ENCODE peak calls at places on chromosome 22, in nine cellular contexts. K is brain microvascular endothelial cell, Z is IMR-90, L is cardiac fibroblast, I is right lobe of liver, S is epithelial cell of esophagus, G is cardiac muscle cell, D is tibial artery, X is fibroblast of villous mesenchyme. O is an unnamed sample.

GRCh38 chr22:38257170-38257569 is 15.6 kb downstream of the TMEM184B start:
- DNase-seq in K (no peak), Z (peak; percentile 81), L (peak; percentile 85), I (no peak), S (no peak), G (no peak), D (no peak), X (peak; percentile 85), O (no peak)

GRCh38 chr22:36486619-36487384 is 5.4 kb upstream of the TXN2 start:
- DNase-seq in K (peak; percentile 57), Z (peak; percentile 68), L (peak; percentile 81), I (no peak), S (peak; percentile 63), G (peak; percentile 63), D (no peak), X (peak; percentile 74), O (no peak)

GRCh38 chr22:49021926-49022815 is 805.5 kb downstream of the BRD1 start:
- DNase-seq in K (no peak), Z (no peak), L (no peak), I (peak; percentile 36), S (no peak), G (no peak), D (peak; percentile 1), X (no peak), O (no peak)

GRCh38 chr22:47808236-47808845 is 1045.9 kb downstream of the TBC1D22A start:
- DNase-seq in K (no peak), Z (no peak), L (no peak), I (no peak), S (no peak), G (no peak), D (no peak), X (no peak), O (no peak)

GRCh38 chr22:46148885-46149492 is 1.3 kb upstream of the PPARA start:
- DNase-seq in K (no peak), Z (no peak), L (no peak), I (peak; percentile 53), S (no peak), G (no peak), D (no peak), X (no peak), O (no peak)

GRCh38 chr22:48391171-48391711 is 1436.4 kb downstream of the BRD1 start:
- DNase-seq in K (no peak), Z (no peak), L (no peak), I (no peak), S (no peak), G (no peak), D (no peak), X (no peak), O (no peak)

GRCh38 chr22:18954333-18954732 is 18.2 kb upstream of the PRODH start:
- DNase-seq in K (peak; percentile 24), Z (peak; percentile 25), L (peak; percentile 54), I (peak; percentile 78), S (peak; percentile 49), G (peak; percentile 79), D (peak; percentile 64), X (peak; percentile 40), O (no peak)

GRCh38 chr22:40004836-40005235 is 10.1 kb downstream of the FAM83F start:
- DNase-seq in K (no peak), Z (no peak), L (no peak), I (no peak), S (no peak), G (no peak), D (no peak), X (no peak), O (no peak)

GRCh38 chr22:40531951-40532900 is 104.3 kb downstream of the MRTFA start:
- DNase-seq in K (no peak), Z (no peak), L (no peak), I (no peak), S (no peak), G (no peak), D (no peak), X (no peak), O (no peak)

GRCh38 chr22:39300198-39300830 is 19.1 kb downstream of the RPL3 start:
- DNase-seq in K (no peak), Z (no peak), L (peak; percentile 22), I (no peak), S (no peak), G (peak; percentile 32), D (peak; percentile 72), X (no peak), O (no peak)

GRCh38 chr22:46094676-46095075 is 55.6 kb upstream of the PPARA start:
- DNase-seq in K (no peak), Z (no peak), L (no peak), I (no peak), S (no peak), G (no peak), D (no peak), X (no peak), O (no peak)

GRCh38 chr22:42909363-42910058 is 52.4 kb upstream of the ARFGAP3 start:
- DNase-seq in K (no peak), Z (no peak), L (no peak), I (peak; percentile 16), S (no peak), G (no peak), D (no peak), X (no peak), O (no peak)

GRCh38 chr22:40076702-40077645 is 82.2 kb downstream of the FAM83F start:
- DNase-seq in K (no peak), Z (peak; percentile 43), L (peak; percentile 8), I (no peak), S (peak; percentile 37), G (peak; percentile 14), D (no peak), X (peak; percentile 19), O (no peak)

GRCh38 chr22:38083931-38084631 is at the start of gene SLC16A8:
- DNase-seq in K (no peak), Z (no peak), L (no peak), I (peak; percentile 46), S (no peak), G (no peak), D (no peak), X (no peak), O (no peak)

GRCh38 chr22:22342697-22343602 is 98.4 kb downstream of the VPREB1 start:
- DNase-seq in K (no peak), Z (no peak), L (peak; percentile 29), I (peak; percentile 69), S (peak; percentile 94), G (peak; percentile 14), D (no peak), X (peak; percentile 13), O (peak; percentile 50)

GRCh38 chr22:27881404-27881803 is 37.7 kb downstream of the PITPNB start:
- DNase-seq in K (no peak), Z (peak; percentile 62), L (peak; percentile 23), I (no peak), S (no peak), G (no peak), D (peak; percentile 32), X (peak; percentile 73), O (no peak)

GRCh38 chr22:35380537-35381423 is at the start of gene HMOX1:
- DNase-seq in K (peak; percentile 70), Z (peak; percentile 85), L (peak; percentile 91), I (peak; percentile 97), S (peak; percentile 85), G (peak; percentile 91), D (peak; percentile 96), X (peak; percentile 95), O (peak; percentile 32)
- TF ChIP-seq CTCF in K (peak; percentile 13), Z (peak; percentile 42), L (no peak), I (peak; percentile 17), S (no peak), G (peak; percentile 22), D (no peak), X (no peak), O (no peak)

GRCh38 chr22:41725510-41726110 is 26.3 kb downstream of the MEI1 start:
- DNase-seq in K (peak; percentile 1), Z (peak; percentile 12), L (no peak), I (no peak), S (peak; percentile 15), G (no peak), D (no peak), X (no peak), O (no peak)
- H3K4me3 ChIP-seq in K (no peak overlapping the region), Z (no peak overlapping the region), L (no peak overlapping the region), I (no peak overlapping the region), S (no peak overlapping the region), G (no peak overlapping the region), D (no peak overlapping the region), X (no peak overlapping the region), O (no peak overlapping the region)

GRCh38 chr22:17891427-17892167 is 117.3 kb upstream of the BID start:
- DNase-seq in K (no peak), Z (no peak), L (no peak), I (peak; percentile 78), S (no peak), G (peak; percentile 67), D (no peak), X (no peak), O (no peak)
- TF ChIP-seq CTCF in K (peak; percentile 62), Z (peak; percentile 1), L (peak; percentile 47), I (peak; percentile 82), S (peak; percentile 57), G (peak; percentile 18), D (peak; percentile 30), X (peak; percentile 27), O (peak; percentile 51)

DNA sequence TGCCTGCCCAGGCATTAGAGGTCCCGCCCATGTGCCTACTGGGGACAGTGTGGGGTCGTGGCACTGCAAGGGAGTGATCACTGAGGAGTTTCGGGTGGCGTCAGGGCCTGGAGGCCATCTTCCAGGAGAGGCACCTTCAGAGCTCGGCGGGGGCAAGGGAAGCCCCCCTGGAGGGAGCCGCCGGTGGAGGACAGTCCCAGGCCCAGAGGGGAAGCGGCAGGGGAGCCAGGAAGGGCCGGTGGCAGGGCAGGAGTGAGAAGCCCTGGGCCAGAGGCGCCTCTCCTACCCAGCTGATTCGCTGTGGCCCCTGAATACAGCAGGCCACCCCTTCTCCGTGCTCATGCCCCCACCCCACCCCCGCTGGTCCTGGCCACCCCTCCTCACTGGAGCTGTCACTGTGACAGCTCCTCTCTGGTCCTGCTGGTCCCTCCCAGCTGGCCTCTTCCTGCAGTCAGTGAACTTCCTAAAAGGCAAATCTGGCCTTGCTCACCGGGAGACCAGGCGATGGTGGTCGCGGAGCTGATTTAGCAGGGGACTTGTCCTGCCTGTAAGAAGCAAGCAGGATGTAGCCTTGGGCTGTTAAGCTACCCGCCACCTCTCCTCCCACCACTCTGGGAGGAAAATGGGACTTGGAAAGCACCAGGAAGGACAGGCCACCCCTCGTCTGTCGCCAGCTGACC is 2.1 kb upstream of the MAPK11 start:
- DNase-seq in K (no peak), Z (peak; percentile 13), L (no peak), I (no peak), S (no peak), G (no peak), D (no peak), X (no peak), O (no peak)
- H3K4me3 ChIP-seq in K (no peak overlapping the region), Z (no peak overlapping the region), L (no peak overlapping the region), I (no peak overlapping the region), S (no peak overlapping the region), G (peak overlapping the region; percentile 20), D (no peak overlapping the region), X (no peak overlapping the region), O (no peak overlapping the region)

DNA sequence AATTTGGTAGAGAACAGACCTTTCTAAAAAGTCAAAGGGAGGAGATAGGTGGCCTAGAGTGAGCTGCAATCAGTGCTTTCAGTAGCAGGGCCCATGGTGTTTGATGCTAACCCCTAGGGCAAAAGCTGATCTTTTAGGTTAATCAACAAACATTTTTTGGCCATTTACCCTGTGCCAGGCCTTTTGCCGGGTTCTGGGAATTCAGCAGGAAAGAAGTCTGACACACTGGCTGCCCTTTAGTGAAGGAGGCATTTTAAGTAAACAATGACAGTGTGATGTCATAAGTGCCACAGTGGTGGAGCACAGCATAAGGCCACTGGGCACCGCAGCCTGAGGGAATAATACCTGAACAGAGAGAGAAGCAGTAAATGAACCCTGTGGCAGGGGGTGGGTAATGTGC is 29.0 kb downstream of the C22orf31 start:
- DNase-seq in K (no peak), Z (peak; percentile 27), L (peak; percentile 16), I (peak; percentile 77), S (no peak), G (no peak), D (no peak), X (peak; percentile 30), O (no peak)
- TF ChIP-seq CTCF in K (no peak), Z (no peak), L (no peak), I (no peak), S (no peak), G (no peak), D (no peak), X (no peak), O (no peak)

O was measured in LNCaP clone FGC.